ENCODE peak calls at places on chromosomes 2 and 18, in four cellular contexts. W is IMR-90, L is SK-N-SH, A is K562. U is an unnamed sample.

GRCh38 chr2:86336350-86337234 is 834 bp downstream of the REEP1 start:
- DNase-seq in W (no peak), A (no peak), L (no peak), U (no peak)

GRCh38 chr2:86825728-86826386 is 35.1 kb upstream of the CD8A start:
- DNase-seq in A (no peak), W (no peak), L (no peak), U (no peak)

GRCh38 chr2:28615691-28616090 is 119.8 kb downstream of the PLB1 start:
- DNase-seq in A (no peak), L (no peak), W (no peak), U (no peak)

GRCh38 chr2:188414869-188415753 is 123.4 kb downstream of the GULP1 start:
- DNase-seq in L (no peak), A (no peak), W (peak; percentile 27), U (no peak)

GRCh38 chr2:1055014-1055595 is 104.5 kb downstream of the SNTG2 start:
- DNase-seq in L (no peak), W (peak; percentile 93), A (no peak), U (no peak)

GRCh38 chr18:45617284-45617683 is 2.0 kb downstream of the SLC14A2 start:
- DNase-seq in A (no peak), W (peak; percentile 81), L (peak; percentile 22), U (peak; percentile 90)

GRCh38 chr2:46097714-46098480 is 199.3 kb upstream of the EPAS1 start:
- DNase-seq in A (peak; percentile 13), W (peak; percentile 100), L (no peak), U (peak; percentile 75)

GRCh38 chr2:105397025-105397722 is 1.7 kb downstream of the FHL2 start:
- DNase-seq in L (no peak), W (no peak), A (peak; percentile 66), U (no peak)

GRCh38 chr2:128425731-128426620 is 107.3 kb upstream of the HS6ST1 start:
- DNase-seq in L (no peak), A (no peak), W (peak; percentile 21), U (no peak)

GRCh38 chr2:119012345-119013301 is 70.6 kb downstream of the MARCO start:
- DNase-seq in A (no peak), W (no peak), L (no peak), U (no peak)

GRCh38 chr2:205235434-205235833 is 446.9 kb upstream of the NRP2 start:
- DNase-seq in L (no peak), A (no peak), W (no peak), U (no peak)

GRCh38 chr2:45072862-45073237 is 63.6 kb upstream of the SIX2 start:
- DNase-seq in L (peak; percentile 8), A (no peak), W (no peak), U (no peak)

GRCh38 chr2:7924033-7924762 is 757.7 kb upstream of the ID2 start:
- DNase-seq in W (no peak), A (no peak), L (no peak), U (no peak)

GRCh38 chr2:102975996-102976636 is 214.3 kb downstream of the TMEM182 start:
- DNase-seq in W (peak; percentile 4), A (peak; percentile 34), L (peak; percentile 41), U (peak; percentile 24)

GRCh38 chr2:120990451-120990871 is 254.8 kb downstream of the GLI2 start:
- DNase-seq in A (no peak), W (no peak), L (no peak), U (no peak)

GRCh38 chr18:45059695-45060094 is 379.0 kb downstream of the SETBP1 start:
- DNase-seq in A (peak; percentile 73), W (peak; percentile 88), L (no peak), U (no peak)

GRCh38 chr2:214076527-214076926 is 334.3 kb upstream of the VWC2L start:
- DNase-seq in L (no peak), A (no peak), W (no peak), U (no peak)

GRCh38 chr2:86566158-86566827 is 3.0 kb upstream of the CHMP3 start:
- DNase-seq in L (no peak), A (peak; percentile 55), W (peak; percentile 15), U (no peak)

GRCh38 chr2:156896294-156896693 is 361.2 kb upstream of the GALNT5 start:
- DNase-seq in W (peak; percentile 73), A (no peak), L (no peak), U (no peak)

GRCh38 chr2:12317853-12318426 is 398.8 kb upstream of the TRIB2 start:
- DNase-seq in A (no peak), L (no peak), W (peak; percentile 96), U (peak; percentile 45)

GRCh38 chr18:43578636-43579203 is 301.4 kb upstream of the SYT4 start:
- DNase-seq in L (no peak), W (no peak), A (no peak), U (no peak)

GRCh38 chr2:219441451-219442205 is 7.0 kb downstream of the SPEG start:
- DNase-seq in L (peak; percentile 98), W (peak; percentile 54), A (peak; percentile 75), U (no peak)

GRCh38 chr2:30425326-30425725 is 21.7 kb upstream of the LCLAT1 start:
- DNase-seq in W (no peak), L (peak; percentile 34), A (no peak), U (no peak)

GRCh38 chr18:36376361-36376760 is 78.8 kb downstream of the FHOD3 start:
- DNase-seq in L (no peak), W (peak; percentile 64), A (no peak), U (no peak)

DNA sequence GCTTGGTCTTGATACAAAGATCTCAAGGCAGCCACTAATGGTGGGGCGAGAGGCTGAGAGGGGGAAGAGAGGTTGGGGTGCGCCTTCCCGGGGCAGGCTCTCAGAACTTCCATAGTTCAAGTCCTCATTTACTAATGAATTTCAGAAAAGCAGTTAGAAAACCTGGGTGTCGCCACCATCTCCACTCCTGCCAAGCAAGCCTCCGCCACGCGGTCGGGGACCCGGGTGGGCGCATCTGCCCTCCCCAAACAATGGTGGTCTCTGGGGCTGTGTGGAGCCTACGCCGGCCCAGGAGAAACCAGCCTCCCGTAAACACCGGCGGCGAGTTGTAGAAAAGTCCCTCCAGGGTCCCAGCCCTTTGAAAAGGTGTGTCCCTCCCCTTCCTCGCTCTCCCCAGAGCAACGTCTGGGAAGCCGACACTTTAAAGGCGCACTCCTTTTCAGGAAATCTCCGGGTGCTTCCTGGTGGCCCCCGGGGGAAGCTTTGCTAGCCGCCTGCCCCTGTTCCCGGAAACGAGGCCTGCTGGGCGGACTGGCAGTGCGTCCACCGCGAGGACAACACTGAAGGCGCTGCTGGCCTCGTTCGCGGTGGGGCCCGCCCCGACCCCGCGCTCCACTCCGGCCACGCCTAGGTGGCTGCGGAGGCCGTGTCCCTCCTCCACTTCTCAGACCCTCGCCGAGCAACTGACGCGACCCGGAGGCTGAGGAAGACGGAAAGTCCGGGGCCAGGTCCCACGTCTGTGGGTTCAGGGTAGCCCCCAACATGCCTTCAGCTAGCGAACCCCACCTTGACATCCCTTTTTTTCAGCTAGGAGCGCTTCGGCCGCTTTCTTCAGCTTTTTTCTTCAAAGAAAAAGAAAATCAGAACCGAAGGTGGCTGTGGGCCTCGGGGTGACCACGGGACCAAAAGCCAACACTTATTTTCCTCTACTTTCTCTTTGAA is 16.8 kb downstream of the EVX2 start:
- DNase-seq in L (no peak), W (no peak), A (no peak), U (no peak)
- H3K4me3 ChIP-seq in L (no peak overlapping the region), W (no peak overlapping the region), A (no peak overlapping the region), U (peak overlapping the region; percentile 23)

DNA sequence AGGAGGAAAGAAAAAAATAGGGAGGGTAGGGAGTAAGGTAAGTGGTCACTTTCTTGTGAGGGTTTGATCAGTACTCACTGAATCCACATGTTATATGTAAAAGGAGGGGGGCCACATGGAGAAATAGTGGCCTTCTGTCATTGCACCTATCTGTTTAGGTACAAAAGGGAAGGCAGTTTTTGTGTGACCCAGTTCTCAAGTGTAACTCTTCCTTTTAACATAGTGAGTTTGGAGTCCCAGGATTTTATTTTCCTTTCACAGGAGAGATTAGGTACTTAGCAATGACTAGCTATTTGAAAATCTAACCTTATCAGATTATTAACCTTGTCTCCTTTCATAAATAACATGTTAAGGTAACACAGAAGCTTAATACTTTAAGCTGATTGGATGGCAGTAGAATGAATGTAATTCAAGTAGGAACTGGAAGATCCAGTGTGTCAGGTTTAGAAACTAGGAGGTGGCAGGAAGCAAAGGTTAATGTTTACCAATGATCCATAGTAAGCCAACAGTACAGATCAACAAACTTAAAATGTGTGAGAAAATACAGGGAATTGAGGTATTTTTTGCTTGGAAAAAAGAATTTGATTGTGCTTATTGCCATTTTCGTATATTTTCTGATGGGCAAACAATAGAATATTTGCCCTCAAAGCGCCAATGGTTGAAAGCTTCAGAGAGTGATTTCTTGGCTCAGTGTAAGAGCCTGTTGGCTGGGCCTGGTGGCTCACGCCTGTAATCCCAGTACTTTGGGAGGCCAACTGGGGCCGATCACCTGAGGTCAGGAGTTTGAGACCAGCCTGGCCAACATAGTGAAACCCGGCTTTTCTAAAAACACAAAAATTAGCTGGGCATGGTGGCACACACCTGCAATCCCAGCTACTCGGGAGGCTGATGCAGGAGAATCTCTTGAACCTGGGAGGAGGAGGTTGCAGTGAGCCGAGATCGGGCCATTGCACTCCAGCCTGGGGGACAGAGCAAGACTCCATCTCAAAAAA is 11.3 kb downstream of the HNMT start:
- DNase-seq in L (no peak), A (no peak), W (no peak), U (peak; percentile 53)
- H3K9ac ChIP-seq in L (no peak overlapping the region), A (no peak overlapping the region), W (no peak overlapping the region), U (peak overlapping the region; percentile 38)

GRCh38 chr2:190511104-190511503 is 23.4 kb downstream of the NEMP2 start:
- DNase-seq in L (peak; percentile 61), W (peak; percentile 57), A (peak; percentile 58), U (peak; percentile 27)
- TF ChIP-seq CTCF in L (peak; percentile 76), W (peak; percentile 73), A (peak; percentile 44), U (no peak)

GRCh38 chr2:159091981-159092380 is 123.5 kb downstream of the TANC1 start:
- DNase-seq in W (no peak), A (no peak), L (no peak), U (peak; percentile 55)

GRCh38 chr2:159090514-159091201 is 122.2 kb downstream of the TANC1 start:
- DNase-seq in L (no peak), A (no peak), W (peak; percentile 38), U (no peak)

GRCh38 chr2:159089543-159089942 is 121.1 kb downstream of the TANC1 start:
- DNase-seq in W (no peak), L (no peak), A (no peak), U (no peak)

GRCh38 chr2:159093496-159093895 is 125.1 kb downstream of the TANC1 start:
- DNase-seq in L (no peak), W (peak; percentile 36), A (no peak), U (peak; percentile 73)

GRCh38 chr2:159091381-159091780 is 122.9 kb downstream of the TANC1 start:
- DNase-seq in W (peak; percentile 84), A (no peak), L (no peak), U (no peak)
- H3K4me3 ChIP-seq in W (no peak overlapping the region), A (no peak overlapping the region), L (no peak overlapping the region), U (no peak overlapping the region)

GRCh38 chr2:239953418-239954061 is 71.6 kb downstream of the NDUFA10 start:
- DNase-seq in L (no peak), A (no peak), W (peak; percentile 15), U (no peak)
- H3K9ac ChIP-seq in L (no peak overlapping the region), A (no peak overlapping the region), W (no peak overlapping the region), U (no peak overlapping the region)

GRCh38 chr2:222506230-222506934 is 82.0 kb downstream of the SGPP2 start:
- DNase-seq in A (no peak), L (no peak), W (no peak), U (no peak)
- TF ChIP-seq CTCF in A (no peak), L (no peak), W (no peak), U (no peak)

U was measured in colonic mucosa.